ENCODE peak calls at places on chromosome 1, in four cellular contexts. B is stimulated activated effector memory CD8-positive, alpha-beta T cell treated with anti-CD3 and anti-CD28 coated beads, Interleukin-12 subunit alpha, Interleukin-12 subunit beta, amount 100 ng/mL, for 72 hours; C is stromal cell of bone marrow; S is Right ventricle myocardium superior. U is an unnamed sample.

GRCh38 chr1:115355069-115355468 is 17.0 kb upstream of the NGF start:
- DNase-seq in B (no peak), C (no peak), S (no peak), U (no peak)

GRCh38 chr1:212644866-212645556 is 36.5 kb downstream of the ATF3 start:
- DNase-seq in B (no peak), C (no peak), S (no peak), U (no peak)

GRCh38 chr1:178093958-178094751 is at the start of gene RASAL2:
- DNase-seq in B (no peak), C (no peak), S (peak), U (peak)

GRCh38 chr1:37262439-37263170 is 211.8 kb upstream of the ZC3H12A start:
- DNase-seq in B (no peak), C (no peak), S (no peak), U (no peak)

GRCh38 chr1:205680073-205680851 is at the start of gene SLC45A3:
- DNase-seq in B (peak), C (no peak), S (no peak), U (no peak)

GRCh38 chr1:29239142-29239541 is 2.8 kb downstream of the PTPRU start:
- DNase-seq in B (no peak), C (no peak), S (no peak), U (no peak)

GRCh38 chr1:223257856-223258255 is 106.1 kb downstream of the SUSD4 start:
- DNase-seq in B (no peak), C (no peak), S (no peak), U (no peak)

GRCh38 chr1:8472668-8473067 is 154.8 kb downstream of the SLC45A1 start:
- DNase-seq in B (no peak), C (no peak), S (no peak), U (no peak)

GRCh38 chr1:1928231-1929101 is 9.4 kb upstream of the TMEM52 start:
- DNase-seq in B (no peak), C (no peak), S (peak), U (no peak)

GRCh38 chr1:208207388-208208131 is 36.6 kb downstream of the PLXNA2 start:
- DNase-seq in B (no peak), C (peak), S (peak), U (peak)

GRCh38 chr1:41492341-41492848 is 7.9 kb upstream of the EDN2 start:
- DNase-seq in B (peak), C (no peak), S (peak), U (no peak)

U was measured in LHCN-M2.